ENCODE peak calls at places on chromosomes 1 and 21, in five cellular contexts. W, K, E, Z and C are unnamed samples. For H3K4me1 and H3K9me3, the result is how much of the 10 kb centered on the place peaks cover.

GRCh38 chr1:170309389-170310013 is 163.7 kb downstream of the NTMT2 start:
- DNase-seq in W (peak), K (no peak), E (no peak), Z (no peak), C (peak)

GRCh38 chr1:164748253-164748899 is 189.4 kb downstream of the PBX1 start:
- DNase-seq in W (peak), K (no peak), E (no peak), Z (peak), C (no peak)

GRCh38 chr1:65514083-65514482 is 93.6 kb downstream of the LEPR start:
- DNase-seq in W (no peak), K (peak), E (peak), Z (no peak), C (no peak)

GRCh38 chr1:203278087-203278884 is 27.0 kb upstream of the BTG2 start:
- DNase-seq in W (no peak), K (no peak), E (peak), Z (peak), C (no peak)

GRCh38 chr1:62599044-62599443 is 1.7 kb downstream of the ANGPTL3 start:
- DNase-seq in W (no peak), K (no peak), E (no peak), Z (no peak), C (no peak)

GRCh38 chr1:7382971-7383370 is 388.1 kb upstream of the VAMP3 start:
- DNase-seq in W (no peak), K (no peak), E (no peak), Z (no peak), C (no peak)

GRCh38 chr1:9628541-9629444 is 22.7 kb upstream of the PIK3CD start:
- DNase-seq in W (no peak), K (no peak), E (no peak), Z (no peak), C (no peak)

GRCh38 chr1:41006942-41007865 is 14.3 kb downstream of the SLFNL1 start:
- DNase-seq in W (peak), K (no peak), E (peak), Z (no peak), C (no peak)

GRCh38 chr1:40944326-40944725 is 35.2 kb upstream of the CTPS1 start:
- DNase-seq in W (peak), K (peak), E (peak), Z (peak), C (no peak)

GRCh38 chr1:31924839-31925238 is 13.3 kb downstream of the PTP4A2 start:
- DNase-seq in W (no peak), K (no peak), E (no peak), Z (no peak), C (no peak)

GRCh38 chr1:225508538-225509375 is 80.9 kb upstream of the LBR start:
- DNase-seq in W (peak), K (no peak), E (peak), Z (peak), C (peak)

GRCh38 chr1:23187637-23188036 is 19.0 kb upstream of the LUZP1 start:
- DNase-seq in W (no peak), K (peak), E (peak), Z (no peak), C (no peak)

GRCh38 chr1:110756506-110756905 is 81.8 kb upstream of the KCNA3 start:
- DNase-seq in W (no peak), K (no peak), E (no peak), Z (no peak), C (no peak)

GRCh38 chr21:39633770-39634181 is 21.0 kb downstream of the B3GALT5 start:
- DNase-seq in W (peak), K (no peak), E (peak), Z (no peak), C (no peak)

GRCh38 chr1:108505766-108506075 is 54.2 kb upstream of the EEIG2 start:
- DNase-seq in W (no peak), K (no peak), E (no peak), Z (no peak), C (no peak)

GRCh38 chr1:94317790-94318188 is 80.4 kb upstream of the ARHGAP29 start:
- DNase-seq in W (no peak), K (no peak), E (no peak), Z (no peak), C (no peak)

GRCh38 chr1:169110691-169111447 is 4.4 kb downstream of the ATP1B1 start:
- DNase-seq in W (no peak), K (no peak), E (no peak), Z (peak), C (no peak)

GRCh38 chr1:169110265-169110664 is 3.8 kb downstream of the ATP1B1 start:
- DNase-seq in W (no peak), K (no peak), E (no peak), Z (no peak), C (no peak)

GRCh38 chr1:169113613-169114119 is 7.2 kb downstream of the ATP1B1 start:
- DNase-seq in W (peak), K (no peak), E (peak), Z (no peak), C (peak)

GRCh38 chr1:169111472-169111871 is 5.0 kb downstream of the ATP1B1 start:
- DNase-seq in W (no peak), K (no peak), E (no peak), Z (no peak), C (no peak)

GRCh38 chr1:169112241-169112640 is 5.8 kb downstream of the ATP1B1 start:
- DNase-seq in W (no peak), K (no peak), E (no peak), Z (no peak), C (no peak)
- H3K4me1 ChIP-seq in W (half or more), K (under half), E (half or more), Z (under half), C (under half)

GRCh38 chr1:183841950-183842816 is 37.3 kb downstream of the RGL1 start:
- DNase-seq in W (peak), K (no peak), E (peak), Z (peak), C (no peak)
- H3K4me3 ChIP-seq in W (peak), K (no peak), E (peak), Z (peak), C (no peak)

GRCh38 chr1:2962061-2962460 is 59.2 kb upstream of the ACTRT2 start:
- DNase-seq in W (no peak), K (peak), E (no peak), Z (no peak), C (no peak)
- H3K9me3 ChIP-seq in W (under half), K (under half), E (half or more), Z (under half), C (under half)

GRCh38 chr1:230072296-230072695 is 5.3 kb downstream of the GALNT2 start:
- DNase-seq in W (no peak), K (no peak), E (no peak), Z (no peak), C (no peak)
- H3K4me1 ChIP-seq in W (half or more), K (under half), E (under half), Z (half or more), C (under half)

DNA sequence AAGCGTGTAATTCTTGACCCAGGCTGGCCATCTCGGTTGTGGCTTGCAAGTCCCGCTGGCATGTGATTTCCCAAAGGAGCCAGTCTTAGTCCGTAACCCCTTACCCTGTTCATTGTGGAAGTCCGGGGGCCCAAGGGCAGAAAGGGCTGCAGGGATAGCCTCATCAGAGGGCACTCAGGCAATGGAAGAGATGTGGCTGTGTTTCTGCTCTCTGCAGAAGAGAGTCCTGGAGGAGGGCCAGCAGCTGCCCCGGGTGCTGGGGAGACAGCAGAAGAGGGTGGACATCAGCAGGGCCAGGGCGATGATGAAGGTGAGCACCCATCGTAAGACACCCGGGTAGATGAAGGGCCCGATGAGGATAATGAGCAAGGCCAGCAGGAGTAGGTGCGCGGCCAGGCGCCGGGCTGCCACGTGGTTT is 830 bp downstream of the RNF186 start:
- DNase-seq in W (no peak), K (no peak), E (no peak), Z (no peak), C (no peak)
- H3K4me3 ChIP-seq in W (no peak), K (peak), E (no peak), Z (no peak), C (no peak)

GRCh38 chr1:230574502-230574901 is 67.8 kb upstream of the COG2 start:
- DNase-seq in W (no peak), K (no peak), E (no peak), Z (no peak), C (no peak)

GRCh38 chr1:230577537-230577936 is 64.7 kb upstream of the COG2 start:
- DNase-seq in W (no peak), K (no peak), E (no peak), Z (no peak), C (no peak)

GRCh38 chr1:230578621-230579020 is 63.7 kb upstream of the COG2 start:
- DNase-seq in W (no peak), K (no peak), E (no peak), Z (no peak), C (no peak)

GRCh38 chr1:230573647-230574046 is 68.6 kb upstream of the COG2 start:
- DNase-seq in W (no peak), K (no peak), E (no peak), Z (no peak), C (no peak)

GRCh38 chr1:230575886-230576477 is 66.3 kb upstream of the COG2 start:
- DNase-seq in W (no peak), K (no peak), E (no peak), Z (no peak), C (no peak)
- H3K9me3 ChIP-seq in W (under half), K (under half), E (under half), Z (under half), C (under half)

GRCh38 chr1:54282101-54282847 is 82.3 kb downstream of the MRPL37 start:
- DNase-seq in W (no peak), K (no peak), E (no peak), Z (no peak), C (no peak)

GRCh38 chr1:54279457-54279856 is 79.5 kb downstream of the MRPL37 start:
- DNase-seq in W (no peak), K (no peak), E (no peak), Z (no peak), C (no peak)

GRCh38 chr1:54278941-54279422 is 79.0 kb downstream of the MRPL37 start:
- DNase-seq in W (no peak), K (peak), E (no peak), Z (no peak), C (no peak)

GRCh38 chr1:54283214-54283996 is 83.4 kb downstream of the MRPL37 start:
- DNase-seq in W (no peak), K (no peak), E (no peak), Z (no peak), C (no peak)

GRCh38 chr1:54280652-54281051 is 80.7 kb downstream of the MRPL37 start:
- DNase-seq in W (no peak), K (no peak), E (no peak), Z (no peak), C (no peak)
- H3K4me1 ChIP-seq in W (under half), K (under half), E (under half), Z (half or more), C (under half)